ENCODE peak calls at places on chromosomes 16 and 17, in six cellular contexts. B is stimulated activated CD4-positive, alpha-beta T cell treated with anti-CD3 and anti-CD28 coated beads, Interleukin-2, amount 100 ng/mL, for 48 hours; Y is GM19239; N is IMR-90; V is NCI-H1092 treated with DMSO at 0.1 percent for 48 hours; L is non-pigmented ciliary epithelial cell. K is an unnamed sample.

GRCh38 chr16:5027086-5027485 is 6.6 kb downstream of the NAGPA start:
- DNase-seq in B (no peak), N (no peak), L (no peak), Y (no peak), V (no peak), K (no peak)

GRCh38 chr16:85461814-85462404 is 151.2 kb upstream of the GSE1 start:
- DNase-seq in B (no peak), L (peak), V (peak), Y (no peak), N (peak), K (no peak)

GRCh38 chr16:47008612-47009011 is 35.1 kb upstream of the DNAJA2 start:
- DNase-seq in V (no peak), B (no peak), L (no peak), N (no peak), Y (no peak), K (no peak)

GRCh38 chr16:48911700-48912099 is 301.7 kb upstream of the N4BP1 start:
- DNase-seq in V (no peak), L (no peak), N (peak), B (no peak), Y (no peak), K (no peak)

GRCh38 chr16:24821129-24821528 is 24.6 kb upstream of the SLC5A11 start:
- DNase-seq in Y (no peak), N (no peak), L (no peak), V (no peak), B (no peak), K (no peak)

GRCh38 chr16:65909310-65910050 is 457.0 kb upstream of the CDH5 start:
- DNase-seq in Y (no peak), B (no peak), N (no peak), V (peak), L (no peak), K (no peak)

GRCh38 chr17:29109477-29110371 is 66.8 kb downstream of the PIPOX start:
- DNase-seq in N (no peak), L (no peak), Y (no peak), V (no peak), B (no peak), K (no peak)

GRCh38 chr16:3740934-3741333 is 23.6 kb upstream of the TRAP1 start:
- DNase-seq in Y (no peak), V (no peak), L (no peak), N (no peak), B (no peak), K (no peak)

K was measured in NCI-H774.